ENCODE peak calls at places on chromosomes 1 and 21, in nine cellular contexts. B, A, H, N, V, L, Z, M and U are unnamed samples.

GRCh38 chr1:185159966-185160365 is 3.0 kb downstream of the SWT1 start:
- DNase-seq in B (no peak), A (no peak), H (no peak), N (peak), V (no peak), L (no peak), Z (peak), M (no peak), U (no peak)

GRCh38 chr1:216533786-216534185 is 110.5 kb upstream of the USH2A start:
- DNase-seq in B (no peak), A (no peak), H (no peak), N (no peak), V (no peak), L (no peak), Z (no peak), M (no peak), U (no peak)

GRCh38 chr1:228228601-228229074 is 20.8 kb downstream of the OBSCN start:
- DNase-seq in B (peak), A (no peak), H (no peak), N (peak), V (no peak), L (no peak), Z (peak), M (no peak), U (no peak)

GRCh38 chr1:205274041-205274691 is 46.4 kb downstream of the TMCC2 start:
- DNase-seq in B (no peak), A (no peak), H (no peak), N (no peak), V (no peak), L (peak), Z (no peak), M (no peak), U (no peak)

GRCh38 chr21:23017989-23018388 is 2019.8 kb downstream of the NCAM2 start:
- DNase-seq in B (no peak), A (no peak), H (no peak), N (no peak), V (no peak), L (no peak), Z (no peak), M (no peak), U (no peak)

GRCh38 chr1:170145691-170146676 is at the start of gene NTMT2:
- DNase-seq in B (no peak), A (no peak), H (no peak), N (peak), V (no peak), L (no peak), Z (no peak), M (no peak), U (no peak)

GRCh38 chr1:87902830-87903614 is 574.3 kb downstream of the LMO4 start:
- DNase-seq in B (no peak), A (no peak), H (no peak), N (no peak), V (no peak), L (no peak), Z (no peak), M (no peak), U (no peak)

GRCh38 chr1:170910273-170910672 is 25.1 kb upstream of the MROH9 start:
- DNase-seq in B (peak), A (no peak), H (no peak), N (peak), V (no peak), L (no peak), Z (peak), M (no peak), U (no peak)

GRCh38 chr1:197904126-197904787 is 1.8 kb downstream of the C1orf53 start:
- DNase-seq in B (no peak), A (no peak), H (no peak), N (no peak), V (no peak), L (no peak), Z (no peak), M (no peak), U (no peak)

GRCh38 chr21:34511787-34512451 is at the start of gene KCNE1:
- DNase-seq in B (no peak), A (no peak), H (no peak), N (peak), V (peak), L (no peak), Z (peak), M (no peak), U (no peak)

DNA sequence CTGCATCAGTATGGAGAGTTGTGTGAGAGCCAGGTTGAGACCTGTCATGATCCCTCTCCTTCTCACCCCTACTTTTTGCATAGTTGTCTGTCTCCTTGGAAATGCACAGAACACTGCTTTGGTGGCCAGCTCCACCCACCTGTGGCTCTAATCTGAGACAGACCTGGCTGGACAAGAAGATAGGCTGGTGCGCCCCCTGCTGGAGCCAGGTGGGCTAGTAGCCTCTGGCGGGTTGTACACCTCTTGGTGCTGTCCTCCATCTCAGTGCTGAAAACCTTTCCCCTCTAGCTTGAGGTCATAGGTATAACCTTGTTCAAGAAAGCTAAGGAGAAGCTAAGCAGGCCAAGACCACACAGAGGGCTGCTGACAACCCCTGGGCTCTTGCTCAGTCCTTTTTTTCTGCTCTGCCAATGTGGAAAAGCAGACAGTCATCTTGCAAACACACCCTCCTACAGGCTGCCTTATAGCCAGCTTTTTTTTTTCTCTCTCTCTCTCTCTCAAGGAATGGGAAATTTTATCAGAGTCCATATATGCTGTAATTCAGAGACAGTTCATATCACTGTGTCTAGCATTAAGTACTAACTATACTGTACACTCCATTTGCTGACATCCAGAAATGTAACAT is 58.8 kb upstream of the SPATA6 start:
- DNase-seq in B (no peak), A (no peak), H (peak), N (peak), V (no peak), L (peak), Z (peak), M (peak), U (peak)
- TF ChIP-seq CTCF in B (peak), A (no peak), H (peak), N (peak), V (no peak), L (peak), Z (peak), M (peak), U (peak)

DNA sequence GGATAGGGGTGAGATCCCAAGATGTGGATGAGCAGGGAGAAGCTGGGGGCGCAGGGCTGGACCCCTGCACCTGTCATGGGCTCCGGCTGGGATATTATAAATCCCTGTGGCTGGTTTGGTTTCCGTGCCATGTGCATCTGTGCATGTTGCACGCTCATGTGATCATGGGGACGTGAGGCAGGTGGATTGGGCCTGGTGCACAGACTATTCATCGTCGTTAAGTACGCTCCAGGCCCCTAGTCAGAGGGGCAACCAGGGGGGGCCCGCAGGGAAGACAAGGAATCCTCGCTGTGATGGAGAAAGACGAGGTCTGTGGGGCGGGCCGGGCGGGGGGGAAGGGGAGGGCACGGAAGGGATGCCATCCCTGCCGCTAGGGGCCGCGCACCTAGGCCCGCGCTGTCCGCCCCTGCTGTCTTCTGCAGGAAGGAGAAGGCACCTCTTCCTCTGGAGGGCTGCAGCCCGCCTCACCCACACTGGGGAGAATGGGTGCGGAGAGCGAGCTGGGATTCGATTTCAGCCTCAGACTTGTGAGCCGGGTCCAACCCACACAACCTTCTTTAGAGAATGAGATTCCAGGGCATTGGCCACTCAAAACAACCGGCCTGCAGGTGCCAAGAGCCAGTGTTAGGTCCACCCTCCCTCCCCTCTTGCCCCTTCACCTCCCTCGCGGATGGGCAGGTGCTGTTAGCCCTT is 766 bp upstream of the LRP8 start:
- DNase-seq in B (no peak), A (no peak), H (no peak), N (peak), V (no peak), L (no peak), Z (no peak), M (no peak), U (no peak)
- TF ChIP-seq CTCF in B (no peak), A (no peak), H (no peak), N (no peak), V (no peak), L (no peak), Z (no peak), M (peak), U (no peak)

GRCh38 chr1:164446020-164446419 is 113.0 kb upstream of the PBX1 start:
- DNase-seq in B (no peak), A (no peak), H (no peak), N (no peak), V (no peak), L (no peak), Z (no peak), M (no peak), U (no peak)

GRCh38 chr1:164443836-164444235 is 115.1 kb upstream of the PBX1 start:
- DNase-seq in B (no peak), A (no peak), H (no peak), N (no peak), V (no peak), L (no peak), Z (no peak), M (no peak), U (no peak)

GRCh38 chr1:164443166-164443565 is 115.8 kb upstream of the PBX1 start:
- DNase-seq in B (no peak), A (no peak), H (no peak), N (no peak), V (no peak), L (no peak), Z (peak), M (no peak), U (no peak)

DNA sequence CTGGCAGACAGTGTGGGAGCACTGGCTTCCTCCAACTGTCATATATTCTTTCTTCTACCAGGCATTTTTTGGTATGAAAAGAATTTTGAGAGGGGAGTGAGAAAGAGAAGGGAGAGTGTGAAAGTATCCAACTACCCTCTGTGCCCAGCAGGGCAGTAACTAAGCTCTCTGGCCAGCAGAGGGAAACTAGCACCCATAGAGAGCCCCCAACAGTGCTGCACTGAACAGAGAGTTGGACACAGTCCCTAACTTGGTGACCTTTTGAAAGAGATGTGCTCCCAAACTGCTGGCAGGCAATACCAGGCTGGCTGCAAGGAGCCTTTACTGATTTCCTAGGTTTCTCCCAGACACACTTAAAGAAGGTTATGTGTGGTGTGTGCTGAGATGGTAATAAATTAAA is 118.8 kb upstream of the PBX1 start:
- DNase-seq in B (no peak), A (no peak), H (no peak), N (no peak), V (no peak), L (peak), Z (peak), M (no peak), U (no peak)
- TF ChIP-seq CTCF in B (peak), A (no peak), H (no peak), N (peak), V (no peak), L (peak), Z (no peak), M (no peak), U (no peak)

GRCh38 chr1:83545450-83545849 is 453.5 kb downstream of the TTLL7 start:
- DNase-seq in B (no peak), A (no peak), H (no peak), N (peak), V (no peak), L (no peak), Z (peak), M (peak), U (no peak)
- TF ChIP-seq CTCF in B (no peak), A (no peak), H (no peak), N (peak), V (no peak), L (no peak), Z (no peak), M (peak), U (no peak)

DNA sequence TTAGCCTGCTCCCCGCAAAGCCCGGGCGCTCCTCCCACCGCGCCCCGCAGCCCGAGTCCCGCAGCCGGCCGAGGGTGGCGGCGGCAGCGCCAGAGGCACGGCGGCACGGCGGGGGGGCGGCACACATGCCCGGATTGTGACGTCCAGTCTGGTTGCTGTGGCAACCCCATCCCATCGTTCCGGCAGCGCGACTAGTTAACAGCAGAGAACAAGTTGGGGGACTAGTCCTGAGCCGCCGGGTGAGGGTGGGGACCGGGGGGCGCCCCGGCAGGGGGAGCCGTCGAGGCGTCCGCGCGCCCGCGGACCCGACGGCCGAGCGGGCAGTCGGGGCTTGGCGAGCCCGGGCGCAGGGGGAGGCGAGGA is at the start of gene CHD5:
- DNase-seq in B (no peak), A (no peak), H (no peak), N (no peak), V (no peak), L (peak), Z (no peak), M (no peak), U (no peak)
- TF ChIP-seq CTCF in B (no peak), A (no peak), H (no peak), N (no peak), V (no peak), L (no peak), Z (no peak), M (no peak), U (no peak)

DNA sequence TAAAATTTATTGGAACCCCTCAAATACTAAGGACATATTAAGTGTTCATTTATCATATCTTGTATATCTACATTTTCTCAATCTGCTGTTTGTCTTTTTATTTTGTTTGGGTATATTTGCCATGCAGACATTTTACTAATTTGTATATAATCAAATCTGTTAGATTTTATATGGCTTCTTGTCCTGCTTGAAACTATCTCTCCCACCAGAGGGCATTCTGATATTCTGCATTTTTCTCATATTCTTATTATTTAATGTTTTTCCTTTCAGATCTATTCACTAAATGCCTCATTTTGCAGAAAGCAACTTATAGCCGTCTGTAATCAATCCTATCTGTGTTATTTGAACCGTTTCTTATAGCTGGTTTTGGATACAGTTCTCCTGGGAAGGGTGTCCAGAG is 745.5 kb downstream of the LRRIQ3 start:
- DNase-seq in B (no peak), A (no peak), H (no peak), N (peak), V (no peak), L (no peak), Z (no peak), M (no peak), U (no peak)
- TF ChIP-seq CTCF in B (no peak), A (no peak), H (no peak), N (peak), V (no peak), L (peak), Z (no peak), M (peak), U (no peak)

GRCh38 chr1:248696261-248696660 is 6.3 kb downstream of the OR14I1 start:
- DNase-seq in B (no peak), A (no peak), H (no peak), N (peak), V (no peak), L (no peak), Z (peak), M (no peak), U (no peak)
- TF ChIP-seq CTCF in B (no peak), A (no peak), H (no peak), N (no peak), V (no peak), L (no peak), Z (peak), M (no peak), U (no peak)

DNA sequence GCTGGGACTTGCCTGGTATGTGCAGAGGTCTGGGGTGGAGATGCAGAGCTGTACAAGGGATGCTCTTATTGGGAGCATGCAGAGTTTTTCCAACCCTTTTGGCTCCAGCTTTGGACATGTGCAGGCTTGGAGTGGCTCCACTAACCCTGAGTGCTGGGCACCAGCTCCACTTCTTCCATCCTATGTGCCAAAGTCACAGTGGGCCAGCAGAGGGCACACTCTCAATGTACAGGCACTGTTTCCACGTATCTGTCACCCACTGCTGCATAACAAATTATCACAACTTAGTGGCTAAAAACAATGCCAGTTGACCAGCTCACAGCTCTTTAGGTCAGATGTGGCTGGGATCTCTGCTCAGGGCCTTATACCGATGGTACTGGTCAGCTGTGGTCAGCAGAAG is 631.8 kb downstream of the AJAP1 start:
- DNase-seq in B (no peak), A (peak), H (no peak), N (no peak), V (no peak), L (peak), Z (no peak), M (no peak), U (no peak)
- TF ChIP-seq CTCF in B (no peak), A (no peak), H (no peak), N (no peak), V (no peak), L (no peak), Z (peak), M (no peak), U (no peak)

DNA sequence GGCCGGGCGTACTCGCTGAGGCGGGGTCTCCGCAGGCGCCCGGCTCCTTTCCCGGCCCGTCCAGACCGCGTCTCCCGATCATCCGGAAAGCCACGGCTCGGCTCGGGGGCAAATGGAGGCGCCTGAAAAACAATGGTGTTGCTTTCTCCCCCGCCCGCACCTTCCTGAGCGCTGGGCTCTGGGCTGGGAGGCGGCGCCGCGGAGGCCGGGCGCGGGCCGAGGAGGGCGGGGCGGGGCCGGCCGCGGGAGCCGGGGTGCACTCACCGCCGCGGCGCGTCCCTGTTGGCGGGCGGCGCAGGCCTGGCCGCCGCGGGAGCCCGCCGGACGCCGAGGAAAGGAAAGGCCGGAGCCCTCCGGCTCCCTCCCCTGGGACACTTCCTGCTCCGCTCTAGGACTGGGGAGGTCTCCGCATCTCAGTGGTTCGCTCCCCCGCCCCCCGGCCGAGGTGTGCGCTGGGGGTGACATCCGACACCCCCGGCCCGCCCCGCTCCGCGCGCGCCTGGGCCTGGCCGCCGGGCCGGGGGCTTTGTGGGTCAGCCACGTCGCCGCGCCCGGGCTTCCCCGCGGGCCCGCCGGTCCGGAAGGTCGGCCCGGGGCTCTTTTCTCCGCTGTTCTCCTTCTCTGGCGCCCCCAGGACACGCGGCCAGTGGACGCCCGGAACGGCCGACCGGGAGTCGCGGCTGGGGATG is at the start of gene ZNF496:
- DNase-seq in B (peak), A (peak), H (peak), N (peak), V (peak), L (peak), Z (peak), M (peak), U (peak)
- TF ChIP-seq CTCF in B (no peak), A (no peak), H (no peak), N (no peak), V (no peak), L (no peak), Z (no peak), M (no peak), U (no peak)

DNA sequence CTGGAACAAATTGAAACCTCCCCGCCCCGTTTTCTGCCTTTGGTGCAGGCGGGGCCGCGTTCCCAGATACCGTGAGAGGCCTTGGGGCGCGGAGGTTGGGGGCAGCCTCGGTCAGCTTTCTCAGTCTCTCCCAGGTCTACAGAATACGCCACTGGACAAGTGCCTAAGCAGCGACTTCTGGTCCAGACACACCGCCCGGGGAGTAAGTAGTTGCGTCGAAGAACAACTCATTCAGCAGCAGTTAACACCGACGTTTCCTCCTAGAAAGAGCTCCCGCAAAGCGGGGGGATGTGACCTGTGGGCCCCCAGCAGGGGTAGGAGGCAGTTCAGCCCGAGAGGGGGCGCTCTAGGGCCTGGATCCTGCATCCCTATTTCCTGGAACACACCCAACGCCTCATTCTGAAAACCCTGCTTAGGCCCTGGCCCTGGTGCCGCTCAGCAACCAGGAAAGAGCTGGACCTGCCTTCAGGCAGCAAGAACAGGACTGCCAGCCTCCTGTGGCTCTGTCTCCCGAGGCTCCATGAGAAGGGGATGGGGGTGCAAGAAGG is 6.5 kb upstream of the BARHL2 start:
- DNase-seq in B (no peak), A (no peak), H (no peak), N (no peak), V (no peak), L (no peak), Z (no peak), M (peak), U (no peak)
- TF ChIP-seq CTCF in B (peak), A (no peak), H (peak), N (peak), V (no peak), L (no peak), Z (peak), M (peak), U (no peak)